ENCODE peak calls at places on chromosomes 2 and 18, in four cellular contexts. One of them, this sample, is unnamed.
A peak's percentile ranks its signal among the peaks of the same experiment; 100 is the strongest.

GRCh38 chr2:207162319-207162718 is 3.4 kb downstream of the KLF7 start:
- DNase-seq in adrenal gland: peak; percentile 3
- DNase-seq in osteoblast: peak; percentile 62
- DNase-seq in right lobe of liver: no peak
- DNase-seq in this sample: no peak

GRCh38 chr2:240447331-240447730 is 11.9 kb downstream of the GPC1 start:
- DNase-seq in adrenal gland: no peak
- DNase-seq in osteoblast: no peak
- DNase-seq in right lobe of liver: no peak
- DNase-seq in this sample: no peak

GRCh38 chr2:148982282-148982681 is 56.2 kb upstream of the LYPD6B start:
- DNase-seq in adrenal gland: no peak
- DNase-seq in osteoblast: no peak
- DNase-seq in right lobe of liver: no peak
- DNase-seq in this sample: no peak

GRCh38 chr2:49351531-49351930 is 197.2 kb upstream of the FSHR start:
- DNase-seq in adrenal gland: no peak
- DNase-seq in osteoblast: no peak
- DNase-seq in right lobe of liver: no peak
- DNase-seq in this sample: no peak

GRCh38 chr2:182132605-182133004 is 147.0 kb downstream of the PPP1R1C start:
- DNase-seq in adrenal gland: no peak
- DNase-seq in osteoblast: no peak
- DNase-seq in right lobe of liver: no peak
- DNase-seq in this sample: no peak

GRCh38 chr2:239482801-239483712 is 82.2 kb upstream of the HDAC4 start:
- DNase-seq in adrenal gland: no peak
- DNase-seq in osteoblast: no peak
- DNase-seq in right lobe of liver: no peak
- DNase-seq in this sample: no peak

GRCh38 chr18:47749195-47749973 is 181.1 kb downstream of the SMAD2 start:
- DNase-seq in adrenal gland: peak; percentile 77
- DNase-seq in osteoblast: peak; percentile 99
- DNase-seq in right lobe of liver: peak; percentile 77
- DNase-seq in this sample: peak; percentile 85

GRCh38 chr18:57050314-57050949 is 96.5 kb upstream of the BOD1L2 start:
- DNase-seq in adrenal gland: no peak
- DNase-seq in osteoblast: no peak
- DNase-seq in right lobe of liver: peak; percentile 57
- DNase-seq in this sample: no peak

GRCh38 chr2:460861-461260 is 173.0 kb upstream of the ALKAL2 start:
- DNase-seq in adrenal gland: no peak
- DNase-seq in osteoblast: no peak
- DNase-seq in right lobe of liver: no peak
- DNase-seq in this sample: no peak

GRCh38 chr18:72965616-72966015 is 97.8 kb upstream of the NETO1 start:
- DNase-seq in adrenal gland: no peak
- DNase-seq in osteoblast: no peak
- DNase-seq in right lobe of liver: no peak
- DNase-seq in this sample: no peak

GRCh38 chr2:59584958-59585357 is 968.5 kb downstream of the BCL11A start:
- DNase-seq in adrenal gland: no peak
- DNase-seq in osteoblast: no peak
- DNase-seq in right lobe of liver: no peak
- DNase-seq in this sample: no peak

GRCh38 chr2:160420711-160421110 is 72.9 kb downstream of the RBMS1 start:
- DNase-seq in adrenal gland: no peak
- DNase-seq in osteoblast: no peak
- DNase-seq in right lobe of liver: no peak
- DNase-seq in this sample: no peak

GRCh38 chr2:169715379-169716228 is 18.0 kb upstream of the KLHL23 start:
- DNase-seq in adrenal gland: peak; percentile 56
- DNase-seq in osteoblast: no peak
- DNase-seq in right lobe of liver: peak; percentile 79
- DNase-seq in this sample: peak; percentile 83

GRCh38 chr2:188316354-188316753 is 24.7 kb downstream of the GULP1 start:
- DNase-seq in adrenal gland: no peak
- DNase-seq in osteoblast: no peak
- DNase-seq in right lobe of liver: no peak
- DNase-seq in this sample: no peak

GRCh38 chr18:67290421-67290820 is 226.1 kb downstream of the DSEL start:
- DNase-seq in adrenal gland: no peak
- DNase-seq in osteoblast: no peak
- DNase-seq in right lobe of liver: no peak
- DNase-seq in this sample: no peak

GRCh38 chr2:39266139-39266805 is 22.5 kb upstream of the CDKL4 start:
- DNase-seq in adrenal gland: no peak
- DNase-seq in osteoblast: peak; percentile 44
- DNase-seq in right lobe of liver: no peak
- DNase-seq in this sample: no peak

GRCh38 chr2:100198461-100199230 is 56.3 kb upstream of the AFF3 start:
- DNase-seq in adrenal gland: no peak
- DNase-seq in osteoblast: no peak
- DNase-seq in right lobe of liver: no peak
- DNase-seq in this sample: no peak

DNA sequence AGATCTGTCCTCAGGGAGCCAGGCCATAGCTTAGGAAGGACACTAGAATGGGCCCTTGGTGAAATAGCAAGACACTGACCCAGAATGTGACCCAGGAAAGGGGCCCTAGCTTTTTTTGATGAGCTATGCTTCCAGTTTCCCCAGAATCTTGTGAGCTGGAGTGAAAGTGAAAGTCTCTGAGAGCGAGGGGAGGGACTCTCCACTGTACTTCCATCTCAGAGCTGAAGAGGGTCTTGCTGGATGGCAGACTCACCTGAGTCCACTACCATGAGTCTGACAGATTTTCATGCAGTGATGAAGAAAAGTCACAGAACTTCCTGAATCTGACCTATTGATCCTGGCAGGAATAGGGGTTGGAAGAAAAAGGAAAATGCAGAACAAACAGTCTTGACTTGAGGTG is 3.1 kb downstream of the ARHGAP25 start:
- DNase-seq in adrenal gland: peak; percentile 14
- DNase-seq in osteoblast: no peak
- DNase-seq in right lobe of liver: no peak
- DNase-seq in this sample: no peak
- H3K4me3 ChIP-seq in adrenal gland: no peak overlapping the region
- H3K4me3 ChIP-seq in osteoblast: peak overlapping the region; percentile 26
- H3K4me3 ChIP-seq in right lobe of liver: no peak overlapping the region
- H3K4me3 ChIP-seq in this sample: no peak overlapping the region

DNA sequence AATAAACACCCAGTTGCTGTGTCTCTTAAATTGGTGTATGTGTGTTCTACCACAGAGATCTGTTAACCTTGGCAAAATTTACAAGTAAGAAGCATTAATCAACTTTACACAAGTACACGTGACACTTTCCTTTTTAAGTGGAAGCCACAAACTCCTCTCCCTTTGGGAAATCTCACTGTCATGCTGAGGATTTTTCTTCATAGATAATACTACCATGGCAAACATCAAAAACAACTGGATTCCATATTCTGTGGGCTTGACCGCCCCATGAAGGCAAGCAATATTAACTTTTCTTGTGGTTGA is 79.7 kb downstream of the SLC8A1 start:
- DNase-seq in adrenal gland: no peak
- DNase-seq in osteoblast: no peak
- DNase-seq in right lobe of liver: no peak
- DNase-seq in this sample: no peak
- H3K27ac ChIP-seq in adrenal gland: no peak overlapping the region
- H3K27ac ChIP-seq in osteoblast: peak overlapping the region; percentile 96
- H3K27ac ChIP-seq in right lobe of liver: no peak overlapping the region
- H3K27ac ChIP-seq in this sample: no peak overlapping the region

DNA sequence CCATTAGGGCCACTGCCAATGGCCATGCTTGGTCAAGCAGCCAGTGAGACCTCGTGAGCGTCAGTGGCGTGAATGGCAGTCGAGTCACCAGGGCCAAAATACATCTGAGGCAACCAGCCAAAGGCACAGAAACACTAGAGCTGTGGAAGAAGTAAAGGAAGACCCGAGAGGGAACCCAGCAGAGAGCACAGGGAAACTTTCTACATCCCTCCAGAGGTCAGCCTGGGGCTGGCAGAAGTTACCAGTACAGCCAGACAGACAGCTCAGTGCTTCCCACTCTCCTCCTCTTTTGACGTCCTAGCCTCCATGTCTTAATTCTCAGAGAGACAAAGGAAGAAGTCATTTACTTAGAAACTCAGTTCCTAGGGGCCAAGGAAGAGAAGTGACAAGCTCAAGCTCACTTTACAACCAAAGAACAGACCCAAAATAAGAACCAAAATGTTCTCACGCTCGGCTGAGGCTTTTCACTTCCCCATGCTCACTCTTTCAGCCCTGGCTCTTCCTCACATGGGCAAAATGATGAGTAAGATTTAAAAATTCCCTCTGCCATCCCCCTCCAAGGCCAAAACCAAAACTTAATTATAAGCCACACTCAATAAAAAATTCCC is 8.7 kb downstream of the CYRIA start:
- DNase-seq in adrenal gland: peak; percentile 72
- DNase-seq in osteoblast: no peak
- DNase-seq in right lobe of liver: no peak
- DNase-seq in this sample: no peak
- H3K4me3 ChIP-seq in adrenal gland: no peak overlapping the region
- H3K4me3 ChIP-seq in osteoblast: no peak overlapping the region
- H3K4me3 ChIP-seq in right lobe of liver: no peak overlapping the region
- H3K4me3 ChIP-seq in this sample: no peak overlapping the region

GRCh38 chr2:226649201-226649600 is 150.4 kb downstream of the IRS1 start:
- DNase-seq in adrenal gland: no peak
- DNase-seq in osteoblast: no peak
- DNase-seq in right lobe of liver: no peak
- DNase-seq in this sample: no peak
- H3K27ac ChIP-seq in adrenal gland: no peak overlapping the region
- H3K27ac ChIP-seq in osteoblast: peak overlapping the region; percentile 97
- H3K27ac ChIP-seq in right lobe of liver: no peak overlapping the region
- H3K27ac ChIP-seq in this sample: no peak overlapping the region

GRCh38 chr18:68714707-68715496 is at the start of gene TMX3:
- DNase-seq in adrenal gland: peak; percentile 93
- DNase-seq in osteoblast: peak; percentile 98
- DNase-seq in right lobe of liver: peak; percentile 93
- DNase-seq in this sample: peak; percentile 94

GRCh38 chr18:68713791-68714190 is 1.1 kb downstream of the TMX3 start:
- DNase-seq in adrenal gland: no peak
- DNase-seq in osteoblast: no peak
- DNase-seq in right lobe of liver: no peak
- DNase-seq in this sample: no peak

GRCh38 chr18:68714356-68714706 is 577 bp downstream of the TMX3 start:
- DNase-seq in adrenal gland: peak; percentile 32
- DNase-seq in osteoblast: no peak
- DNase-seq in right lobe of liver: no peak
- DNase-seq in this sample: no peak

DNA sequence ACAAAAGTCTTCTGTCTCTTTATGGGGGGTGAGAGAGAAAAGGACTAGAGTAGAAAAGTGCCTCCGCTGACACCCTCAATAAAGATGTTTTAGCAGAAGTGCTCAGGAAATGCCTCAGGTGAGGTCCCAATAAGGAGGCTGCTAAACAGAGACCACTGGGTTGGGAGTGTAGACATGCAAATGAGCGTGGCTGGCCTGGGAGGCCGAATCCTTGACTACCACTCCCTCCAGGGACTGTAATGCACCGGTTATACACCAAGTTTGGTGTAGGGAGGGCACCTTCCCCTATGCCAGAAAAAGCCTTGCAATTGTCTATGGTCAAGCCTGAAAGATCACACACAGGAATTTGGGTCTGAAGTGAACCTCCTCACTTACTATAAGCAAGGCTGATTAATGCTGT is 1.8 kb downstream of the TMX3 start:
- DNase-seq in adrenal gland: no peak
- DNase-seq in osteoblast: no peak
- DNase-seq in right lobe of liver: no peak
- DNase-seq in this sample: no peak
- H3K4me3 ChIP-seq in adrenal gland: no peak overlapping the region
- H3K4me3 ChIP-seq in osteoblast: no peak overlapping the region
- H3K4me3 ChIP-seq in right lobe of liver: no peak overlapping the region
- H3K4me3 ChIP-seq in this sample: no peak overlapping the region